ENCODE peak calls at places on chromosomes 6 and 20, in ten cellular contexts. O is CD8-positive, alpha-beta T cell; R is A549; E is psoas muscle; J is esophagus muscularis mucosa; Q is GM12878; M is Peyer's patch; D is endothelial cell; C is lower leg skin; T is fibroblast of pulmonary artery. S is an unnamed sample.

GRCh38 chr6:166471797-166472260 is 89.1 kb upstream of the MPC1 start:
- DNase-seq in O (no peak), R (no peak), E (peak), J (no peak), Q (no peak), M (no peak), D (no peak), C (no peak), T (no peak), S (no peak)

GRCh38 chr20:48568520-48568919 is 259.3 kb downstream of the PREX1 start:
- DNase-seq in O (no peak), R (no peak), E (no peak), J (no peak), Q (no peak), M (no peak), D (no peak), C (no peak), T (no peak), S (no peak)

GRCh38 chr20:62732356-62732755 is 23.7 kb downstream of the NTSR1 start:
- DNase-seq in O (no peak), R (no peak), E (no peak), J (no peak), Q (no peak), M (no peak), D (no peak), C (no peak), T (no peak), S (no peak)

GRCh38 chr6:158014505-158015187 is 33.0 kb downstream of the SYNJ2 start:
- DNase-seq in O (no peak), R (no peak), E (no peak), J (no peak), Q (no peak), M (no peak), D (no peak), C (no peak), T (peak), S (no peak)

GRCh38 chr6:537114-537513 is 119.8 kb downstream of the HUS1B start:
- DNase-seq in O (no peak), R (no peak), E (no peak), J (no peak), Q (no peak), M (no peak), D (no peak), C (no peak), T (no peak), S (no peak)

GRCh38 chr20:44572551-44573500 is 9.6 kb upstream of the PKIG start:
- DNase-seq in O (no peak), R (peak), E (peak), J (no peak), Q (no peak), M (no peak), D (no peak), C (peak), T (peak), S (no peak)

GRCh38 chr6:109867009-109867969 is 110.8 kb upstream of the GPR6 start:
- DNase-seq in O (no peak), R (no peak), E (no peak), J (peak), Q (no peak), M (no peak), D (no peak), C (peak), T (peak), S (no peak)

GRCh38 chr6:109790131-109790530 is 99.0 kb downstream of the FIG4 start:
- DNase-seq in O (no peak), R (no peak), E (no peak), J (no peak), Q (no peak), M (no peak), D (no peak), C (no peak), T (peak), S (no peak)

GRCh38 chr20:51037499-51038110 is 14.7 kb upstream of the KCNG1 start:
- DNase-seq in O (no peak), R (no peak), E (no peak), J (no peak), Q (no peak), M (no peak), D (no peak), C (no peak), T (no peak), S (no peak)

GRCh38 chr6:13177617-13178506 is 150.5 kb downstream of the TBC1D7 start:
- DNase-seq in O (no peak), R (no peak), E (no peak), J (no peak), Q (no peak), M (no peak), D (no peak), C (no peak), T (no peak), S (no peak)

GRCh38 chr6:86966271-86966670 is 28.9 kb downstream of the HTR1E start:
- DNase-seq in O (no peak), R (no peak), E (no peak), J (no peak), Q (no peak), M (no peak), D (no peak), C (no peak), T (no peak), S (no peak)

GRCh38 chr6:129517288-129517687 is 192.7 kb downstream of the ARHGAP18 start:
- DNase-seq in O (no peak), R (no peak), E (no peak), J (no peak), Q (no peak), M (no peak), D (no peak), C (no peak), T (peak), S (no peak)

GRCh38 chr20:20712474-20713243 is at the start of gene RALGAPA2:
- DNase-seq in O (peak), R (peak), E (peak), J (peak), Q (peak), M (peak), D (peak), C (peak), T (peak), S (peak)

GRCh38 chr20:1881240-1881835 is 13.9 kb upstream of the SIRPA start:
- DNase-seq in O (no peak), R (no peak), E (peak), J (no peak), Q (no peak), M (no peak), D (no peak), C (no peak), T (no peak), S (no peak)

GRCh38 chr20:59207742-59208357 is 44.2 kb downstream of the ZNF831 start:
- DNase-seq in O (peak), R (peak), E (peak), J (no peak), Q (peak), M (peak), D (peak), C (no peak), T (peak), S (peak)
- TF ChIP-seq CTCF in O (peak), R (peak), E (peak), J (peak), Q (peak), M (peak), D (peak), C (no peak), T (peak), S (no peak)

DNA sequence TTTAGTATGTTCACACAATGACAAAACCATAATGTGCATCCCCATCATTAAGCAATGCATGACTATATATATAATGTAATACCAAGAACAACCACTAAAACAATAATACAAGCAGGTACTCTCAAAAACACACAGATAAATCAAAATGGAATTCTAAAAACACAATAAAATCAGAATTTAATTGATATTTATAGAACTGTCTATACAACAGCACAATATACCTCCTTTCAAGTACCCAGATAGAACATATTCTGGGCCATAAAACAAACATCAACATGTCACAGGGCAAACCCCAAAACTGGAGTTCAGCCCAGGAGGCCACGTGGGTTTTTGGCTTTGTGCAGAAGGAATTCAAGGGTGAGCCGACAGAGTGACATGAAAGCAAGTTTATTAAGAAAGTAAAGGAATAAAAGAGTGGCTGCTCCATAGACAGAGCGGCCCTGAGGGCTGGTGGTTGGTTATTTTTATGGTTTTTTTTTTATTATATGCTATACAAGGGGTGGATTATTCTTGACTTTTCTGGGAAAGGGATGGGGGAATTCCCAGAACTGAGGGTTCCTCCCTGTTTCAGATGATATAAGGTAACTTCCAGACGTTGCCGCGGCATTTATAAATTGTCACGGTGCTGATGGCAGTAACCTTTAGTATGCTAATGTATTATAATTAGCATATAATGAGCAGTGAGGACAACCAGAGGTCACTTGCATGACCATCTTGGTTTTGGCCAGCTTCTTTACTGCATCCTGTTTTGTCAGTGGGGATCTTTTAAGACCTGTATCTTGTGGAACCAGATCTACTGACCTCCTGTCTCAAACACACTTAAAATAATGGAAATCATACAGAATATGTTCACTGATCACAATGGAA is 5.6 kb downstream of the RAB23 start:
- DNase-seq in O (no peak), R (no peak), E (no peak), J (no peak), Q (no peak), M (no peak), D (no peak), C (peak), T (no peak), S (no peak)
- TF ChIP-seq CTCF in O (peak), R (no peak), E (no peak), J (no peak), Q (no peak), M (peak), D (peak), C (no peak), T (peak), S (no peak)

DNA sequence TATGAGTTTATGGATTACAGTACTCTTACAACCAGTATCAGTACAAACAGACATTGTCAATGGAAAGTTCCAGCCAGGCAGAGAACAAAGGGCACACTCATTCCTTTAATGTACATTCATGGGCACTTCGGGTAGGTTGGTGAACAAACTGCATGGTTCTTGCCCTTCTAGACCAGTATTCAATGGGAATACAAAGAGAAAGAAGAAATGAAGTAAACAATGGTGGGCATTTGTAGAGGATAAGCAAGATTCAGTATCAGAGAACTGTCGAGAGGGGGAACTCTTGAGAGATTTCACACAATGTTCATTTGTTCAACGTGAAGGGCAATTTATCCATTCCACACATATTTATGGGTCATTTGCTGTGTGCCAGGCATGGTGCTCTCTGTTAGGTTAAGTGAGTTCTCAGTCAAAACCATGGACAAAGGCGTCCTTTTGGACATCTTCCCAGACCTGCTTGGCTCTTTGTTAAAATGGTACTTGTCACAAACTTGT is 714.8 kb downstream of the DHX35 start:
- DNase-seq in O (no peak), R (peak), E (no peak), J (no peak), Q (no peak), M (no peak), D (no peak), C (no peak), T (peak), S (no peak)
- TF ChIP-seq CTCF in O (no peak), R (peak), E (no peak), J (no peak), Q (peak), M (peak), D (peak), C (no peak), T (peak), S (no peak)

GRCh38 chr6:144878577-144878976 is 593.4 kb downstream of the UTRN start:
- DNase-seq in O (no peak), R (no peak), E (no peak), J (no peak), Q (no peak), M (no peak), D (no peak), C (no peak), T (no peak), S (no peak)

GRCh38 chr6:144883915-144884314 is 598.8 kb downstream of the UTRN start:
- DNase-seq in O (no peak), R (no peak), E (no peak), J (no peak), Q (no peak), M (no peak), D (no peak), C (no peak), T (no peak), S (no peak)

GRCh38 chr6:144879436-144879835 is 594.3 kb downstream of the UTRN start:
- DNase-seq in O (no peak), R (peak), E (no peak), J (no peak), Q (no peak), M (no peak), D (no peak), C (no peak), T (no peak), S (no peak)

GRCh38 chr6:144885817-144886216 is 600.7 kb downstream of the UTRN start:
- DNase-seq in O (no peak), R (no peak), E (no peak), J (no peak), Q (no peak), M (no peak), D (no peak), C (no peak), T (no peak), S (no peak)

DNA sequence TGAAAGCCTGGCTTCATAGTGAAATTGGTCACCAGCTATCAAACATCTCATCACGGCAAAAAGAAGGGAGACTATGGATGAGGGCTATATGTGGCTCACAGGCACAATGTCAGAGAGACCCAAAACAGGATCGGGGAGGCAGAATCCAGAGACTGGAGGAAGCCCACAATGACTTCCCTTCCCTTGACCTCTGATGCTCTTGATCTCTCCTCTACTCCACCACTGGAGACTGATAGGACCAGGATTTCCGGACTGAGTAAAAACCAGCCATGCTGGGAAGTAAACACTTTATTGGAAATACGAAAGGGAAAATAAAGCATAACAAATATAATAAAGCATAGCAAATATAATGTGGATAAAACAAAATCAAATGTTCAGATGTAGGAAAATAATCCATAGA is 597.3 kb downstream of the UTRN start:
- DNase-seq in O (no peak), R (no peak), E (no peak), J (no peak), Q (no peak), M (no peak), D (no peak), C (no peak), T (no peak), S (no peak)
- TF ChIP-seq CTCF in O (no peak), R (no peak), E (no peak), J (no peak), Q (no peak), M (no peak), D (no peak), C (no peak), T (no peak), S (no peak)

DNA sequence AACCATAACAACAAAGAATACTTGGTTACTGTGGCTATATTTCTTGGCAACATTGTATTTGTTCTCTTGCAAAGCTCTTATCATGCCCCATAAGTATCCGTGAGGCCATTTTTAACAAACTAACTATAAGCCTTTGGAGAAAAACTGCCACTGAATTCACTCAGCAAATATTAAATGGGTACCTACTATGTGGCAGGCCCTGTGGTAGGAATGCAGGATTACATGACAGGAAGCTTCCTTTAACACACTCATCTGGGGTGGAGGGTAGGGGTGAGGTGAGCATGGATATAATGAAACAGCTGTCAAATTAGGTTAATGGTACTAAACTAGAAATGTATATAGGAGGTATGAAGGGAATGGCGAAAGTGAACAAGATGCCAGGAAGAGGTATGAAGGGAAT is 504.8 kb downstream of the MEI4 start:
- DNase-seq in O (no peak), R (no peak), E (no peak), J (no peak), Q (no peak), M (no peak), D (no peak), C (no peak), T (no peak), S (no peak)
- TF ChIP-seq CTCF in O (no peak), R (no peak), E (no peak), J (no peak), Q (no peak), M (no peak), D (no peak), C (no peak), T (no peak), S (no peak)

GRCh38 chr6:79989641-79990040 is 14.8 kb upstream of the TTK start:
- DNase-seq in O (no peak), R (no peak), E (no peak), J (no peak), Q (no peak), M (no peak), D (no peak), C (no peak), T (no peak), S (no peak)

GRCh38 chr6:79985128-79985527 is 19.3 kb upstream of the TTK start:
- DNase-seq in O (no peak), R (no peak), E (no peak), J (no peak), Q (no peak), M (no peak), D (no peak), C (no peak), T (no peak), S (no peak)

GRCh38 chr6:79981647-79982046 is 22.8 kb upstream of the TTK start:
- DNase-seq in O (no peak), R (no peak), E (no peak), J (no peak), Q (no peak), M (no peak), D (no peak), C (no peak), T (no peak), S (no peak)

DNA sequence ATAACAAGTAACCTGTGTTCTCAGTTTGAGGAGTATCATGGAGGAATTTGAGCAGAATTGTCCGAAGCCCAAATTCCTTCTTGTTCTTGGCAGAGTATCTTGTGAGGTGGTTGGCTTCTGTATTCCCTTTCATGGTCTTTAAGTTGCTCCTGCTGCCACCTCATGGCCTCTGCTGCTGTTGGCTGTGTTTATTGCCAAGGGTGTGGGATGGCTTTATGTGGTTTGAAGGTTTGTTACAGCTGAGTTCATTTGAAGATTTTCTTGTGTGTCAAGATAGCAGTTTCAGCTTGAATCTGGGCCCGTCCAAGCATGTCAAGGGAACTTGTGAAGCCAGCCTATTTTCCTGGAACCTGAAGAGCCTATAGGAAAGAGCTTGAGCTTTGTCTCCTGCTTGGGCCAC is 20.2 kb upstream of the TTK start:
- DNase-seq in O (no peak), R (peak), E (no peak), J (no peak), Q (no peak), M (no peak), D (no peak), C (peak), T (peak), S (no peak)
- TF ChIP-seq CTCF in O (no peak), R (no peak), E (no peak), J (no peak), Q (no peak), M (no peak), D (no peak), C (no peak), T (no peak), S (no peak)

DNA sequence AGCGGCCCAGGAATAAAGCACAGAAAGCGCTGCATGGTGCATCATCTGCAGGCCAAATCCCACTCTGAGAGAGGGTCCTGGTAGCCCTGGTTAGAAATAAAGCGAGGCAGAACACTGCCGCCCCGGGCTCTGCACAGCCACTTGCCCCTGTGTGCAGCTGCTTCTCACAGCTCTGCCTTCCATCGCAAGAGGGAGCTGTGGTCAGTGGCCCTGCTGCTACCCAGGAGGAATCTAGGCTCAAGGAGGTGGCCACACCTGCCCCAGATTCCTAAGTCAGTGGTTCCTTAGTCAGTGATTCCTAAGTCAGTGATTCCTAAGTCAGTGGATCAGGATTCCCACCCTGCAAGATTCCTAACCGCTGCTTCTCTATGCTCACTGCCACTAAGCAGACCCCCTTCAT is 8.8 kb downstream of the CDH4 start:
- DNase-seq in O (no peak), R (no peak), E (no peak), J (no peak), Q (no peak), M (peak), D (no peak), C (no peak), T (no peak), S (no peak)
- TF ChIP-seq CTCF in O (no peak), R (no peak), E (no peak), J (no peak), Q (no peak), M (no peak), D (no peak), C (no peak), T (no peak), S (no peak)

GRCh38 chr20:35329435-35330139 is 37.4 kb upstream of the FAM83C start:
- DNase-seq in O (no peak), R (peak), E (peak), J (no peak), Q (no peak), M (peak), D (peak), C (peak), T (peak), S (no peak)
- TF ChIP-seq CTCF in O (no peak), R (peak), E (peak), J (no peak), Q (peak), M (peak), D (peak), C (no peak), T (peak), S (no peak)

DNA sequence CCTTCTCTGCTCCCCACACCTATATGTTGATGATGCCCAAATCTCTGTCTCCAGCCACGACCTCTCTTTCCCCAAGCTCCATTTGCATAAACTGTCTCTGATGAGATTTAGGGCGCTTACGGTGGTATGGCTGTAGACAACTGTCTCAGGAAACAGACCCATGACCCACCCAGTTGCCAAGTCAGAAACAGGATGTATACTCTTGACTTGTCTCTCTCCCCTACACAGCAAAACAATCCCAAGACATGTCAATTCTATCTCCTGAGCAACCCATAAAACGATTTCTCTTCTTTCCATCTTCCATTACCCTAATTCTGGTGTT is 13.9 kb downstream of the GNL1 start:
- DNase-seq in O (no peak), R (no peak), E (no peak), J (no peak), Q (no peak), M (no peak), D (no peak), C (no peak), T (no peak), S (no peak)
- TF ChIP-seq CTCF in O (no peak), R (no peak), E (no peak), J (no peak), Q (no peak), M (no peak), D (no peak), C (no peak), T (no peak), S (no peak)